ENCODE peak calls at places on chromosomes 16 and 17, in six cellular contexts. E, M, Y, T, X and I are unnamed samples.

GRCh38 chr17:4945176-4945943 is 3.0 kb downstream of the PFN1 start:
- DNase-seq in Y (peak), M (peak), E (peak), X (peak), T (no peak), I (peak)

GRCh38 chr17:4785311-4786110 is 653 bp downstream of the VMO1 start:
- DNase-seq in E (no peak), T (no peak), M (no peak), X (no peak), Y (no peak), I (no peak)

GRCh38 chr17:76638263-76638662 is 5.3 kb downstream of the ST6GALNAC1 start:
- DNase-seq in T (no peak), X (no peak), Y (no peak), M (no peak), E (no peak), I (no peak)

GRCh38 chr17:337866-338265 is 14.7 kb downstream of the RPH3AL start:
- DNase-seq in E (no peak), Y (no peak), M (no peak), X (no peak), T (no peak), I (no peak)

GRCh38 chr16:64983983-64984382 is 137.9 kb downstream of the CDH11 start:
- DNase-seq in E (peak), M (no peak), Y (peak), X (peak), T (no peak), I (no peak)

GRCh38 chr17:43434902-43435319 is 36.1 kb downstream of the ARL4D start:
- DNase-seq in X (no peak), Y (no peak), M (no peak), T (no peak), E (peak), I (no peak)

GRCh38 chr17:75346906-75347305 is 57.7 kb upstream of the SLC25A19 start:
- DNase-seq in X (peak), E (no peak), Y (no peak), M (no peak), T (no peak), I (no peak)

GRCh38 chr17:1559047-1559742 is 3.4 kb downstream of the PITPNA start:
- DNase-seq in Y (no peak), E (no peak), X (no peak), T (no peak), M (no peak), I (no peak)

GRCh38 chr16:85279874-85280545 is 167.7 kb upstream of the CIBAR2 start:
- DNase-seq in T (no peak), X (no peak), Y (no peak), E (no peak), M (no peak), I (no peak)

GRCh38 chr17:64706224-64707076 is 44.3 kb upstream of the SMURF2 start:
- DNase-seq in X (no peak), Y (no peak), M (no peak), E (peak), T (no peak), I (no peak)

GRCh38 chr17:76867578-76868175 is 527 bp upstream of the MGAT5B start:
- DNase-seq in M (no peak), E (peak), X (peak), Y (no peak), T (no peak), I (no peak)

GRCh38 chr17:65072577-65073178 is 16.1 kb upstream of the GNA13 start:
- DNase-seq in M (no peak), Y (no peak), E (no peak), T (no peak), X (no peak), I (no peak)

GRCh38 chr16:89805136-89805905 is 11.1 kb downstream of the FANCA start:
- DNase-seq in T (no peak), E (no peak), Y (no peak), M (no peak), X (peak), I (no peak)

GRCh38 chr17:77416096-77416713 is 275.4 kb downstream of the SEC14L1 start:
- DNase-seq in M (no peak), Y (no peak), X (no peak), T (no peak), E (no peak), I (no peak)

GRCh38 chr17:72634621-72635020 is 457.9 kb downstream of the SLC39A11 start:
- DNase-seq in T (no peak), E (no peak), M (no peak), Y (no peak), X (no peak), I (no peak)

GRCh38 chr16:25563700-25564099 is 128.1 kb upstream of the HS3ST4 start:
- DNase-seq in M (no peak), E (no peak), Y (no peak), T (no peak), X (no peak), I (no peak)

GRCh38 chr16:68367891-68368601 is 57.2 kb downstream of the PRMT7 start:
- DNase-seq in X (no peak), T (no peak), Y (no peak), E (no peak), M (no peak), I (no peak)

GRCh38 chr17:46025510-46025909 is 26.5 kb downstream of the STH start:
- DNase-seq in E (no peak), X (no peak), M (no peak), Y (no peak), T (no peak), I (no peak)

GRCh38 chr17:6843241-6843890 is 11.8 kb upstream of the TEKT1 start:
- DNase-seq in T (no peak), M (no peak), X (peak), E (peak), Y (no peak), I (no peak)

GRCh38 chr17:35006961-35007360 is 26.6 kb downstream of the LIG3 start:
- DNase-seq in E (no peak), T (no peak), M (no peak), Y (no peak), X (no peak), I (no peak)